ENCODE peak calls at places on chromosomes 13 and 19, in five cellular contexts. One of them, this sample, is unnamed.

GRCh38 chr13:21009036-21009435 is 52.4 kb downstream of the LATS2 start:
- DNase-seq in iPS DF 6.9: no peak
- DNase-seq in stimulated activated CD8-positive, alpha-beta memory T cell treated with anti-CD3 and anti-CD28 coated beads, Interleukin-15, amount 100 ng/mL, for 4 hours: no peak
- DNase-seq in H7: no peak
- DNase-seq in stimulated activated naive CD8-positive, alpha-beta T cell treated with anti-CD3 and anti-CD28 coated beads, Interleukin-15, Interleukin-2, amounts not matched to agents 100 U/mL and 50 U/mL, for 24 hours: no peak
- DNase-seq in this sample: no peak

GRCh38 chr13:110780410-110780809 is 66.9 kb downstream of the ING1 start:
- DNase-seq in stimulated activated CD8-positive, alpha-beta memory T cell treated with anti-CD3 and anti-CD28 coated beads, Interleukin-15, amount 100 ng/mL, for 4 hours: no peak
- DNase-seq in H7: no peak
- DNase-seq in iPS DF 6.9: no peak
- DNase-seq in stimulated activated naive CD8-positive, alpha-beta T cell treated with anti-CD3 and anti-CD28 coated beads, Interleukin-15, Interleukin-2, amounts not matched to agents 100 U/mL and 50 U/mL, for 24 hours: no peak
- DNase-seq in this sample: no peak

GRCh38 chr13:49421391-49421790 is 22.5 kb downstream of the CAB39L start:
- DNase-seq in stimulated activated naive CD8-positive, alpha-beta T cell treated with anti-CD3 and anti-CD28 coated beads, Interleukin-15, Interleukin-2, amounts not matched to agents 100 U/mL and 50 U/mL, for 24 hours: peak
- DNase-seq in stimulated activated CD8-positive, alpha-beta memory T cell treated with anti-CD3 and anti-CD28 coated beads, Interleukin-15, amount 100 ng/mL, for 4 hours: no peak
- DNase-seq in H7: peak
- DNase-seq in iPS DF 6.9: no peak
- DNase-seq in this sample: peak

GRCh38 chr13:73025212-73026012 is 33.4 kb upstream of the KLF5 start:
- DNase-seq in iPS DF 6.9: no peak
- DNase-seq in stimulated activated naive CD8-positive, alpha-beta T cell treated with anti-CD3 and anti-CD28 coated beads, Interleukin-15, Interleukin-2, amounts not matched to agents 100 U/mL and 50 U/mL, for 24 hours: no peak
- DNase-seq in H7: no peak
- DNase-seq in stimulated activated CD8-positive, alpha-beta memory T cell treated with anti-CD3 and anti-CD28 coated beads, Interleukin-15, amount 100 ng/mL, for 4 hours: no peak
- DNase-seq in this sample: no peak

GRCh38 chr19:18967358-18968146 is 26.5 kb upstream of the HOMER3 start:
- DNase-seq in stimulated activated CD8-positive, alpha-beta memory T cell treated with anti-CD3 and anti-CD28 coated beads, Interleukin-15, amount 100 ng/mL, for 4 hours: no peak
- DNase-seq in iPS DF 6.9: no peak
- DNase-seq in stimulated activated naive CD8-positive, alpha-beta T cell treated with anti-CD3 and anti-CD28 coated beads, Interleukin-15, Interleukin-2, amounts not matched to agents 100 U/mL and 50 U/mL, for 24 hours: no peak
- DNase-seq in H7: no peak
- DNase-seq in this sample: no peak

GRCh38 chr13:108895220-108895704 is 265.9 kb downstream of the MYO16 start:
- DNase-seq in H7: no peak
- DNase-seq in stimulated activated naive CD8-positive, alpha-beta T cell treated with anti-CD3 and anti-CD28 coated beads, Interleukin-15, Interleukin-2, amounts not matched to agents 100 U/mL and 50 U/mL, for 24 hours: no peak
- DNase-seq in stimulated activated CD8-positive, alpha-beta memory T cell treated with anti-CD3 and anti-CD28 coated beads, Interleukin-15, amount 100 ng/mL, for 4 hours: no peak
- DNase-seq in iPS DF 6.9: no peak
- DNase-seq in this sample: no peak

GRCh38 chr19:3034845-3035541 is 5.9 kb upstream of the TLE2 start:
- DNase-seq in iPS DF 6.9: no peak
- DNase-seq in stimulated activated CD8-positive, alpha-beta memory T cell treated with anti-CD3 and anti-CD28 coated beads, Interleukin-15, amount 100 ng/mL, for 4 hours: no peak
- DNase-seq in stimulated activated naive CD8-positive, alpha-beta T cell treated with anti-CD3 and anti-CD28 coated beads, Interleukin-15, Interleukin-2, amounts not matched to agents 100 U/mL and 50 U/mL, for 24 hours: peak
- DNase-seq in H7: peak
- DNase-seq in this sample: no peak

GRCh38 chr19:49387936-49388372 is at the start of gene KASH5:
- DNase-seq in stimulated activated CD8-positive, alpha-beta memory T cell treated with anti-CD3 and anti-CD28 coated beads, Interleukin-15, amount 100 ng/mL, for 4 hours: peak
- DNase-seq in iPS DF 6.9: no peak
- DNase-seq in H7: peak
- DNase-seq in stimulated activated naive CD8-positive, alpha-beta T cell treated with anti-CD3 and anti-CD28 coated beads, Interleukin-15, Interleukin-2, amounts not matched to agents 100 U/mL and 50 U/mL, for 24 hours: peak
- DNase-seq in this sample: no peak

GRCh38 chr13:34675626-34676025 is 266.4 kb upstream of the NBEA start:
- DNase-seq in H7: no peak
- DNase-seq in stimulated activated naive CD8-positive, alpha-beta T cell treated with anti-CD3 and anti-CD28 coated beads, Interleukin-15, Interleukin-2, amounts not matched to agents 100 U/mL and 50 U/mL, for 24 hours: no peak
- DNase-seq in stimulated activated CD8-positive, alpha-beta memory T cell treated with anti-CD3 and anti-CD28 coated beads, Interleukin-15, amount 100 ng/mL, for 4 hours: no peak
- DNase-seq in iPS DF 6.9: no peak
- DNase-seq in this sample: no peak

GRCh38 chr19:19109601-19110000 is 28.7 kb downstream of the TMEM161A start:
- DNase-seq in iPS DF 6.9: no peak
- DNase-seq in stimulated activated naive CD8-positive, alpha-beta T cell treated with anti-CD3 and anti-CD28 coated beads, Interleukin-15, Interleukin-2, amounts not matched to agents 100 U/mL and 50 U/mL, for 24 hours: no peak
- DNase-seq in H7: peak
- DNase-seq in stimulated activated CD8-positive, alpha-beta memory T cell treated with anti-CD3 and anti-CD28 coated beads, Interleukin-15, amount 100 ng/mL, for 4 hours: no peak
- DNase-seq in this sample: no peak

GRCh38 chr19:44608391-44608821 is 5.0 kb upstream of the IGSF23 start:
- DNase-seq in iPS DF 6.9: no peak
- DNase-seq in stimulated activated CD8-positive, alpha-beta memory T cell treated with anti-CD3 and anti-CD28 coated beads, Interleukin-15, amount 100 ng/mL, for 4 hours: no peak
- DNase-seq in H7: no peak
- DNase-seq in stimulated activated naive CD8-positive, alpha-beta T cell treated with anti-CD3 and anti-CD28 coated beads, Interleukin-15, Interleukin-2, amounts not matched to agents 100 U/mL and 50 U/mL, for 24 hours: no peak
- DNase-seq in this sample: no peak

GRCh38 chr19:39046037-39046821 is 13.9 kb upstream of the FBXO27 start:
- DNase-seq in stimulated activated naive CD8-positive, alpha-beta T cell treated with anti-CD3 and anti-CD28 coated beads, Interleukin-15, Interleukin-2, amounts not matched to agents 100 U/mL and 50 U/mL, for 24 hours: no peak
- DNase-seq in H7: no peak
- DNase-seq in iPS DF 6.9: no peak
- DNase-seq in stimulated activated CD8-positive, alpha-beta memory T cell treated with anti-CD3 and anti-CD28 coated beads, Interleukin-15, amount 100 ng/mL, for 4 hours: no peak
- DNase-seq in this sample: no peak

GRCh38 chr13:110113284-110113764 is 193.6 kb downstream of the COL4A1 start:
- DNase-seq in stimulated activated naive CD8-positive, alpha-beta T cell treated with anti-CD3 and anti-CD28 coated beads, Interleukin-15, Interleukin-2, amounts not matched to agents 100 U/mL and 50 U/mL, for 24 hours: no peak
- DNase-seq in iPS DF 6.9: no peak
- DNase-seq in stimulated activated CD8-positive, alpha-beta memory T cell treated with anti-CD3 and anti-CD28 coated beads, Interleukin-15, amount 100 ng/mL, for 4 hours: no peak
- DNase-seq in H7: peak
- DNase-seq in this sample: no peak

GRCh38 chr13:109764045-109764444 is 22.3 kb downstream of the IRS2 start:
- DNase-seq in stimulated activated naive CD8-positive, alpha-beta T cell treated with anti-CD3 and anti-CD28 coated beads, Interleukin-15, Interleukin-2, amounts not matched to agents 100 U/mL and 50 U/mL, for 24 hours: no peak
- DNase-seq in iPS DF 6.9: no peak
- DNase-seq in stimulated activated CD8-positive, alpha-beta memory T cell treated with anti-CD3 and anti-CD28 coated beads, Interleukin-15, amount 100 ng/mL, for 4 hours: no peak
- DNase-seq in H7: no peak
- DNase-seq in this sample: no peak

GRCh38 chr13:29547135-29547534 is 48.4 kb downstream of the SLC7A1 start:
- DNase-seq in iPS DF 6.9: no peak
- DNase-seq in stimulated activated CD8-positive, alpha-beta memory T cell treated with anti-CD3 and anti-CD28 coated beads, Interleukin-15, amount 100 ng/mL, for 4 hours: no peak
- DNase-seq in H7: no peak
- DNase-seq in stimulated activated naive CD8-positive, alpha-beta T cell treated with anti-CD3 and anti-CD28 coated beads, Interleukin-15, Interleukin-2, amounts not matched to agents 100 U/mL and 50 U/mL, for 24 hours: no peak
- DNase-seq in this sample: no peak

GRCh38 chr19:36210497-36210896 is 4.0 kb downstream of the ZNF565 start:
- DNase-seq in iPS DF 6.9: no peak
- DNase-seq in stimulated activated naive CD8-positive, alpha-beta T cell treated with anti-CD3 and anti-CD28 coated beads, Interleukin-15, Interleukin-2, amounts not matched to agents 100 U/mL and 50 U/mL, for 24 hours: no peak
- DNase-seq in stimulated activated CD8-positive, alpha-beta memory T cell treated with anti-CD3 and anti-CD28 coated beads, Interleukin-15, amount 100 ng/mL, for 4 hours: no peak
- DNase-seq in H7: no peak
- DNase-seq in this sample: no peak

GRCh38 chr19:29289020-29289419 is 76.1 kb upstream of the UQCRFS1 start:
- DNase-seq in H7: no peak
- DNase-seq in iPS DF 6.9: no peak
- DNase-seq in stimulated activated naive CD8-positive, alpha-beta T cell treated with anti-CD3 and anti-CD28 coated beads, Interleukin-15, Interleukin-2, amounts not matched to agents 100 U/mL and 50 U/mL, for 24 hours: no peak
- DNase-seq in stimulated activated CD8-positive, alpha-beta memory T cell treated with anti-CD3 and anti-CD28 coated beads, Interleukin-15, amount 100 ng/mL, for 4 hours: no peak
- DNase-seq in this sample: no peak

GRCh38 chr13:77919351-77920294 is 992 bp upstream of the EDNRB start:
- DNase-seq in stimulated activated naive CD8-positive, alpha-beta T cell treated with anti-CD3 and anti-CD28 coated beads, Interleukin-15, Interleukin-2, amounts not matched to agents 100 U/mL and 50 U/mL, for 24 hours: peak
- DNase-seq in stimulated activated CD8-positive, alpha-beta memory T cell treated with anti-CD3 and anti-CD28 coated beads, Interleukin-15, amount 100 ng/mL, for 4 hours: no peak
- DNase-seq in iPS DF 6.9: no peak
- DNase-seq in H7: peak
- DNase-seq in this sample: peak

GRCh38 chr13:51729853-51730553 is 74.0 kb downstream of the DHRS12 start:
- DNase-seq in stimulated activated CD8-positive, alpha-beta memory T cell treated with anti-CD3 and anti-CD28 coated beads, Interleukin-15, amount 100 ng/mL, for 4 hours: peak
- DNase-seq in iPS DF 6.9: no peak
- DNase-seq in stimulated activated naive CD8-positive, alpha-beta T cell treated with anti-CD3 and anti-CD28 coated beads, Interleukin-15, Interleukin-2, amounts not matched to agents 100 U/mL and 50 U/mL, for 24 hours: peak
- DNase-seq in H7: no peak
- DNase-seq in this sample: no peak

GRCh38 chr13:49086711-49087110 is 111.0 kb downstream of the FNDC3A start:
- DNase-seq in stimulated activated CD8-positive, alpha-beta memory T cell treated with anti-CD3 and anti-CD28 coated beads, Interleukin-15, amount 100 ng/mL, for 4 hours: no peak
- DNase-seq in stimulated activated naive CD8-positive, alpha-beta T cell treated with anti-CD3 and anti-CD28 coated beads, Interleukin-15, Interleukin-2, amounts not matched to agents 100 U/mL and 50 U/mL, for 24 hours: no peak
- DNase-seq in H7: no peak
- DNase-seq in iPS DF 6.9: no peak
- DNase-seq in this sample: no peak

GRCh38 chr19:57566396-57567256 is 7.0 kb upstream of the ZNF550 start:
- DNase-seq in iPS DF 6.9: no peak
- DNase-seq in stimulated activated naive CD8-positive, alpha-beta T cell treated with anti-CD3 and anti-CD28 coated beads, Interleukin-15, Interleukin-2, amounts not matched to agents 100 U/mL and 50 U/mL, for 24 hours: no peak
- DNase-seq in stimulated activated CD8-positive, alpha-beta memory T cell treated with anti-CD3 and anti-CD28 coated beads, Interleukin-15, amount 100 ng/mL, for 4 hours: no peak
- DNase-seq in H7: no peak
- DNase-seq in this sample: no peak

GRCh38 chr19:19817357-19817756 is 4.2 kb downstream of the ZNF506 start:
- DNase-seq in stimulated activated CD8-positive, alpha-beta memory T cell treated with anti-CD3 and anti-CD28 coated beads, Interleukin-15, amount 100 ng/mL, for 4 hours: no peak
- DNase-seq in H7: no peak
- DNase-seq in stimulated activated naive CD8-positive, alpha-beta T cell treated with anti-CD3 and anti-CD28 coated beads, Interleukin-15, Interleukin-2, amounts not matched to agents 100 U/mL and 50 U/mL, for 24 hours: peak
- DNase-seq in iPS DF 6.9: no peak
- DNase-seq in this sample: no peak

GRCh38 chr19:42424712-42425131 is 2.5 kb downstream of the LIPE start:
- DNase-seq in iPS DF 6.9: no peak
- DNase-seq in stimulated activated naive CD8-positive, alpha-beta T cell treated with anti-CD3 and anti-CD28 coated beads, Interleukin-15, Interleukin-2, amounts not matched to agents 100 U/mL and 50 U/mL, for 24 hours: no peak
- DNase-seq in H7: peak
- DNase-seq in stimulated activated CD8-positive, alpha-beta memory T cell treated with anti-CD3 and anti-CD28 coated beads, Interleukin-15, amount 100 ng/mL, for 4 hours: no peak
- DNase-seq in this sample: no peak

GRCh38 chr13:113144255-113144629 is 14.2 kb upstream of the PROZ start:
- DNase-seq in stimulated activated naive CD8-positive, alpha-beta T cell treated with anti-CD3 and anti-CD28 coated beads, Interleukin-15, Interleukin-2, amounts not matched to agents 100 U/mL and 50 U/mL, for 24 hours: no peak
- DNase-seq in stimulated activated CD8-positive, alpha-beta memory T cell treated with anti-CD3 and anti-CD28 coated beads, Interleukin-15, amount 100 ng/mL, for 4 hours: no peak
- DNase-seq in H7: no peak
- DNase-seq in iPS DF 6.9: no peak
- DNase-seq in this sample: no peak

GRCh38 chr19:12952488-12953455 is 4.3 kb downstream of the GADD45GIP1 start:
- DNase-seq in H7: no peak
- DNase-seq in stimulated activated CD8-positive, alpha-beta memory T cell treated with anti-CD3 and anti-CD28 coated beads, Interleukin-15, amount 100 ng/mL, for 4 hours: no peak
- DNase-seq in iPS DF 6.9: no peak
- DNase-seq in stimulated activated naive CD8-positive, alpha-beta T cell treated with anti-CD3 and anti-CD28 coated beads, Interleukin-15, Interleukin-2, amounts not matched to agents 100 U/mL and 50 U/mL, for 24 hours: no peak
- DNase-seq in this sample: no peak

GRCh38 chr19:49492573-49493411 is 3.4 kb upstream of the RPS11 start:
- DNase-seq in stimulated activated naive CD8-positive, alpha-beta T cell treated with anti-CD3 and anti-CD28 coated beads, Interleukin-15, Interleukin-2, amounts not matched to agents 100 U/mL and 50 U/mL, for 24 hours: peak
- DNase-seq in H7: peak
- DNase-seq in stimulated activated CD8-positive, alpha-beta memory T cell treated with anti-CD3 and anti-CD28 coated beads, Interleukin-15, amount 100 ng/mL, for 4 hours: no peak
- DNase-seq in iPS DF 6.9: no peak
- DNase-seq in this sample: no peak

GRCh38 chr19:6616011-6616410 is 25.1 kb upstream of the CD70 start:
- DNase-seq in stimulated activated CD8-positive, alpha-beta memory T cell treated with anti-CD3 and anti-CD28 coated beads, Interleukin-15, amount 100 ng/mL, for 4 hours: no peak
- DNase-seq in H7: no peak
- DNase-seq in iPS DF 6.9: no peak
- DNase-seq in stimulated activated naive CD8-positive, alpha-beta T cell treated with anti-CD3 and anti-CD28 coated beads, Interleukin-15, Interleukin-2, amounts not matched to agents 100 U/mL and 50 U/mL, for 24 hours: no peak
- DNase-seq in this sample: no peak

GRCh38 chr13:114259374-114259773 is 22.0 kb upstream of the UPF3A start:
- DNase-seq in stimulated activated naive CD8-positive, alpha-beta T cell treated with anti-CD3 and anti-CD28 coated beads, Interleukin-15, Interleukin-2, amounts not matched to agents 100 U/mL and 50 U/mL, for 24 hours: no peak
- DNase-seq in H7: no peak
- DNase-seq in iPS DF 6.9: no peak
- DNase-seq in stimulated activated CD8-positive, alpha-beta memory T cell treated with anti-CD3 and anti-CD28 coated beads, Interleukin-15, amount 100 ng/mL, for 4 hours: no peak
- DNase-seq in this sample: no peak

GRCh38 chr19:41927810-41928192 is 448 bp downstream of the ERFL start:
- DNase-seq in stimulated activated CD8-positive, alpha-beta memory T cell treated with anti-CD3 and anti-CD28 coated beads, Interleukin-15, amount 100 ng/mL, for 4 hours: no peak
- DNase-seq in stimulated activated naive CD8-positive, alpha-beta T cell treated with anti-CD3 and anti-CD28 coated beads, Interleukin-15, Interleukin-2, amounts not matched to agents 100 U/mL and 50 U/mL, for 24 hours: no peak
- DNase-seq in H7: peak
- DNase-seq in iPS DF 6.9: no peak
- DNase-seq in this sample: no peak

GRCh38 chr19:52691215-52691610 is 43.6 kb downstream of the ZNF611 start:
- DNase-seq in stimulated activated naive CD8-positive, alpha-beta T cell treated with anti-CD3 and anti-CD28 coated beads, Interleukin-15, Interleukin-2, amounts not matched to agents 100 U/mL and 50 U/mL, for 24 hours: peak
- DNase-seq in H7: no peak
- DNase-seq in stimulated activated CD8-positive, alpha-beta memory T cell treated with anti-CD3 and anti-CD28 coated beads, Interleukin-15, amount 100 ng/mL, for 4 hours: no peak
- DNase-seq in iPS DF 6.9: no peak
- DNase-seq in this sample: no peak

GRCh38 chr13:113140677-113141590 is 17.5 kb upstream of the PROZ start:
- DNase-seq in stimulated activated naive CD8-positive, alpha-beta T cell treated with anti-CD3 and anti-CD28 coated beads, Interleukin-15, Interleukin-2, amounts not matched to agents 100 U/mL and 50 U/mL, for 24 hours: no peak
- DNase-seq in iPS DF 6.9: no peak
- DNase-seq in H7: peak
- DNase-seq in stimulated activated CD8-positive, alpha-beta memory T cell treated with anti-CD3 and anti-CD28 coated beads, Interleukin-15, amount 100 ng/mL, for 4 hours: no peak
- DNase-seq in this sample: no peak